ENCODE peak calls at places on chromosomes 11 and 22, in five cellular contexts. S is A549, U is IMR-90, V is body of pancreas, Y is heart left ventricle. B is an unnamed sample.

GRCh38 chr22:42764895-42765363 is 44.3 kb upstream of the A4GALT start:
- DNase-seq in S (no peak), U (no peak), Y (no peak), V (no peak), B (no peak)

GRCh38 chr11:91798240-91798639 is 426.4 kb upstream of the FAT3 start:
- DNase-seq in Y (no peak), S (no peak), U (no peak), V (no peak), B (no peak)

GRCh38 chr11:126145954-126146353 is 65.5 kb downstream of the RPUSD4 start:
- DNase-seq in Y (no peak), V (no peak), U (no peak), S (no peak), B (no peak)

GRCh38 chr11:115578275-115578674 is 74.1 kb upstream of the CADM1 start:
- DNase-seq in V (no peak), S (no peak), U (no peak), Y (no peak), B (no peak)

GRCh38 chr11:103889679-103890078 is 146.8 kb upstream of the DDI1 start:
- DNase-seq in V (no peak), S (no peak), Y (no peak), U (peak; percentile 22), B (no peak)

GRCh38 chr11:61963282-61964057 is 4.0 kb downstream of the FTH1 start:
- DNase-seq in S (no peak), U (peak; percentile 60), V (peak; percentile 60), Y (no peak), B (no peak)

GRCh38 chr22:38298312-38299000 is 18.8 kb downstream of the CSNK1E start:
- DNase-seq in V (no peak), Y (no peak), U (peak; percentile 88), S (no peak), B (no peak)

GRCh38 chr11:100752371-100753073 is 65.4 kb downstream of the ARHGAP42 start:
- DNase-seq in V (no peak), Y (no peak), S (no peak), U (no peak), B (no peak)

GRCh38 chr22:50146440-50147228 is 23.9 kb upstream of the PANX2 start:
- DNase-seq in U (peak; percentile 71), Y (no peak), S (peak; percentile 52), V (peak; percentile 64), B (peak; percentile 87)

GRCh38 chr11:108405706-108406105 is 61.6 kb downstream of the C11orf65 start:
- DNase-seq in U (peak; percentile 7), V (no peak), Y (no peak), S (no peak), B (no peak)

GRCh38 chr11:18721576-18722292 is 4.3 kb downstream of the IGSF22 start:
- DNase-seq in Y (no peak), S (peak; percentile 75), V (peak; percentile 41), U (peak; percentile 34), B (no peak)

GRCh38 chr22:24499706-24500105 is 4.6 kb downstream of the UPB1 start:
- DNase-seq in Y (no peak), S (no peak), U (no peak), V (no peak), B (no peak)

GRCh38 chr22:36155702-36156101 is 4.9 kb downstream of the APOL3 start:
- DNase-seq in U (no peak), V (peak; percentile 46), S (no peak), Y (peak; percentile 83), B (peak; percentile 35)

GRCh38 chr11:535519-536454 is at the start of gene HRAS:
- DNase-seq in U (peak; percentile 90), V (peak; percentile 94), Y (peak; percentile 95), S (peak; percentile 99), B (peak; percentile 83)

DNA sequence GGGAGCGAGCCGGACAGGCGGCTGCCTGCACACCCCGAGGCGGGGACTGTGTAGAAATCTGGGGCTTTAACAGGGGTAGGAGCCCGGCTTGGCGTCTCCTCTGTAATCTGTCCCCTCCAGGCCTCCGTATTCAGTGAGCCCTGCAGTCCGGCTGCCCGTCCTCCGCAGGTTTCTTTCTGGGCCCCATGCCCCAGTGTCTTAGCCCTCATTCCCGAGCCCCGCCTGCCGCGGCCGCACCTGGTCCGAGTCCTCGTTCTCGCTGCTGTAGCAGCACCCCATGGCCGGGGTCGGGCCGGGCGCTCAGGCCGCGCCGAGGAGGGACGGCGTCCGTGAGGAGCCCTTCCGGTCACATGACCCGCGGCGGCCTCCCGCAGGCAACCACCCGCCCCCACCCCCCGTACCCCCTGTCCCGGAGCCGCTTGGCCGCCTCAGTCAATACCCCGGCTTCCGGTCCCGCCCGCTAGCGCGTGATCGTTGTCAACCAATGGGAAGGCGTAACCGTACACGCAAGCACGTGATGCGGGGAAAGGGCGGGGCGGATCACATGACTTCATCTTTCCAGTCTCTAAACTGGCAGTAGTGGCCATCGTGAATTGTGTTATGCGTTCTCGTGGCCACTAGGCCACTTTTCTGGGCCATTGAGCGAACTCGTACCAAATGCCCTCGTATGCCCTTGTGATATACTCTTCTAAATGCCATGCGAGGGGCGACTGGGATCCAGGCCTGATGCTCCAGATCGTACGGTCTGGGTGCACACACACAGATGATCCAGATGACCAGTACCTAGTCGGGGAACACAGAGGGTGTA is at the start of gene LAMTOR1:
- DNase-seq in S (peak; percentile 90), V (peak; percentile 100), U (peak; percentile 99), Y (peak; percentile 99), B (peak; percentile 97)
- TF ChIP-seq POLR2A in S (peak; percentile 49), V (peak; percentile 86), U (peak; percentile 93), Y (no peak), B (peak; percentile 77)

DNA sequence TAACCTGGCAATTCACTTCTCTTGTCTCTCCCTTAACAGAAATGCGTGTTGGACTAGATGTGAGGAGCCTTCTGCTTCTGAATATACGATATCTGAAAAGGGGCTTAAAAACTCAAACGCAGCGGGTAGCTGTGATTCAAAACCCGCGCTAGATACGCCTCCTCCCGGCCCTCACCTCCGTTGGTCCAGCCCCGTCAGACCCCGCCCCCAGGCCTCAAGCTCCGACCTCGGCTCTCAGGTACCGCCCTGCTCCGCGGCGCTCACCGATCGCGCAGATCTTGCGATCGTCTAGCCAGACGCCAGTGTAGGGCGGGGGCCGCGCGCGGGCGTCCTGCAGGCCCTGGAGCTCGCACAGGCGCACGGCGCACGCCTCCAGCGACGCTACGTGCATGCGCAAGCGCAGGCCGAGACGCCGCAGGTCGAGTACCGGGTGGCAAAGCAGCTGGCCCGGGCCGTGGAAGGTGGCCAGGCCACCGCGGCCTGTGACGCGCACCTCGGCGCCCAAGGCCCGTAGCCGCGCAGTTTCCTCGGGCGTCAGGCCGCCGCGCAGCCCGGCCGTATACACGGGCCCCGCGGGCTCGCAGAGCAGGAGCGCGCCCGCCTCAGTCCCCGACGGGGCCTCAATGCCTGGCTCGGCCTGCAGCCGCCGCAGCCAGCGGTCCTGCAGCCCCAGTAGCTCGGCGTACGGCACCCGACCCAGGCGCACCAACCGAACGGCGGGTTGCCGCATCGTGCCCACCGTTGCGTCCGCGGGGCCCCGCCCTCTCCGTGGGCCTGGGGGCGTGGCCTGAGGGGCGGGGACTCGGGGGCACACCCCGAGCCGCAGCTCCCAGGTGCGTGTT is at the start of gene LIPT2:
- DNase-seq in S (peak; percentile 81), Y (peak; percentile 96), V (peak; percentile 98), U (peak; percentile 95), B (peak; percentile 91)
- TF ChIP-seq POLR2A in S (peak; percentile 78), Y (no peak), V (peak; percentile 93), U (peak; percentile 32), B (peak; percentile 78)

GRCh38 chr11:84865257-84865656 is 761.9 kb downstream of the DLG2 start:
- DNase-seq in U (no peak), Y (no peak), V (no peak), S (no peak), B (no peak)

GRCh38 chr11:84871116-84871515 is 756.0 kb downstream of the DLG2 start:
- DNase-seq in Y (no peak), U (no peak), S (no peak), V (no peak), B (no peak)

GRCh38 chr11:84870486-84870885 is 756.7 kb downstream of the DLG2 start:
- DNase-seq in U (no peak), S (no peak), V (no peak), Y (no peak), B (no peak)

GRCh38 chr11:84866922-84867321 is 760.2 kb downstream of the DLG2 start:
- DNase-seq in U (no peak), Y (no peak), V (no peak), S (no peak), B (no peak)

DNA sequence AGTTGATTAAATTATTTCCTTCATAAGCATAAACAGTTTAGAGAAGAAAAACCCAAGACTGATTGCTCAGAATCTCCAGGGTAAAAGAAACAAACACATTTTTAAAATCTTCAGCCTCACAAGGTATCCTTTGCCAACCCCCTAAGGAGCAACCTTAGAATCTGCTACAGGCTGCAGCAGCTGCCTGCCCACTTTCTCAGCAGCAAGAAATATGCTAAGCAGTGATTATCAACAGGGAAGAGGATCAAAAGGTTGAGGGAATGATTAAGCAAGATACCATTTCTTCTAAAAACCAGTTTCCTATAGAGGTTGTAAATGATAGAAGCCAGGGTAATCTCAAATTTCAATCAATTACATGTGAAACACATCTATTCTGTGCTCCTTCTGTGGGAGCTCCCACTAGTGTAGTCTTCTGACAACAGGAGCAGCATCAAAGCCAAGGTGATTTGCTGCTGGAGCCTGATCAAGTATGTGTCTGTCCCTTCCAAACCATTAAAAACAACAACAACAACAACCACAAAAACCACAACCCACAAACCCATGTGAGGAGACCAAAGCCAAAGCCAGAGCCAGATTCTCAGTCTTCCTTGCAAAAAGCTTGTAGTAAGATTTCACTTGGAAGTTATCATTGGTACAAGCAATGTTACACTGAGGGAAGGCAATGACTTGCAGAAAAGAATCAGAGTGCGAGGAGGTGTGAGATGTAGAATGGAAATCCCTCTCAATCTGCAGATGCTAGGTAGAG is 761.2 kb downstream of the DLG2 start:
- DNase-seq in S (no peak), U (no peak), V (no peak), Y (no peak), B (no peak)
- TF ChIP-seq POLR2A in S (no peak), U (no peak), V (no peak), Y (no peak), B (no peak)

GRCh38 chr22:29831186-29831921 is 6.7 kb downstream of the ASCC2 start:
- DNase-seq in S (no peak), U (no peak), V (no peak), Y (no peak), B (no peak)

GRCh38 chr22:29837780-29838598 is at the start of gene ASCC2:
- DNase-seq in S (peak; percentile 91), Y (peak; percentile 99), U (peak; percentile 92), V (peak; percentile 100), B (peak; percentile 96)

GRCh38 chr22:29830585-29830984 is 7.5 kb downstream of the ASCC2 start:
- DNase-seq in S (no peak), U (no peak), Y (peak; percentile 64), V (no peak), B (no peak)

GRCh38 chr22:29831958-29832357 is 6.1 kb downstream of the ASCC2 start:
- DNase-seq in U (no peak), S (no peak), V (no peak), Y (no peak), B (no peak)

DNA sequence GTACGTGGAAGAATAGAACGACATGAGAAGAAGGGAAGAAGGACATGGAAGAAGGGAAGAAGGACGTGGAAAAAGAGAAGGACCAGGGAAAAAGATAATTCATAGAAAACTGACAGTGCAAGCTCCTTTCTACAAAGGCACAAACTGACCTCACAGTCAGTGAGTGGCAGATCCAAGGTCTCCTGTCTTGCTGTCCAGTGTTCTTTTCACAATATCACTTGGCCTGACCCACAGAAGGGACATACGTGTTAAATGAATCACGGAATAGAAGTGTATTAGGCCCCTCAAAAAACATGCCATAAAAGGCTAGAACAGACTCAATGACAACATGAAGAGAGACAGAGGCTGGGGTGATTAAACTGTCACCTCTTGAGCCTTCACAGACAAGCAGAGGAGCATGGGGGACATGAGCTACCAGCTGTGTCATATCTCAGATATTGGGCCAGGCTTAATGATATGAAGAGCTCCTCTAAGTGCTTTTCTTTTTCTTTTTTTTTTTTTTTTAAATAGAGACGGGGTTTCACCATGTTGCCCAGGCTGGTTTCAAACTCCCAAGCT is 4.6 kb downstream of the ASCC2 start:
- DNase-seq in Y (no peak), V (no peak), U (no peak), S (no peak), B (no peak)
- TF ChIP-seq POLR2A in Y (no peak), V (no peak), U (no peak), S (no peak), B (no peak)

B was measured in HepG2.